ENCODE peak calls at places on chromosomes 2 and 18, in seven cellular contexts. P is HAP-1; M is fibroblast of lung; R is naive thymus-derived CD4-positive, alpha-beta T cell; B is GM23248; K is DND-41; X is tibial artery. J is an unnamed sample.

GRCh38 chr2:17795309-17795708 is 21.0 kb upstream of the MSGN1 start:
- DNase-seq in P (no peak), M (no peak), R (no peak), B (no peak), K (no peak), X (no peak), J (no peak)

GRCh38 chr2:104855174-104856085 is 1.5 kb downstream of the POU3F3 start:
- DNase-seq in P (peak; percentile 49), M (no peak), R (no peak), B (no peak), K (no peak), X (no peak), J (no peak)

GRCh38 chr2:206443735-206444527 is 599 bp downstream of the ADAM23 start:
- DNase-seq in P (peak; percentile 38), M (peak; percentile 25), R (peak; percentile 19), B (peak; percentile 78), K (no peak), X (no peak), J (no peak)

GRCh38 chr2:10094271-10094814 is 14.1 kb upstream of the CYS1 start:
- DNase-seq in P (peak; percentile 23), M (no peak), R (no peak), B (no peak), K (no peak), X (no peak), J (no peak)

GRCh38 chr2:85792783-85793441 is 39.1 kb downstream of the ATOH8 start:
- DNase-seq in P (no peak), M (peak; percentile 92), R (no peak), B (peak; percentile 82), K (no peak), X (peak; percentile 46), J (peak; percentile 53)

GRCh38 chr18:49073431-49073830 is 122.7 kb upstream of the SMAD7 start:
- DNase-seq in P (no peak), M (no peak), R (no peak), B (no peak), K (no peak), X (no peak), J (no peak)

GRCh38 chr2:30030361-30030760 is 109.0 kb upstream of the ALK start:
- DNase-seq in P (no peak), M (no peak), R (no peak), B (no peak), K (no peak), X (no peak), J (no peak)

GRCh38 chr2:7829241-7829640 is 852.6 kb upstream of the ID2 start:
- DNase-seq in P (no peak), M (no peak), R (no peak), B (peak; percentile 28), K (no peak), X (no peak), J (no peak)

GRCh38 chr2:11546072-11546471 is 12.2 kb downstream of the GREB1 start:
- DNase-seq in P (no peak), M (no peak), R (no peak), B (no peak), K (no peak), X (no peak), J (no peak)

GRCh38 chr18:75915941-75916640 is 488.6 kb upstream of the SMIM21 start:
- DNase-seq in P (peak; percentile 8), M (no peak), R (no peak), B (no peak), K (no peak), X (no peak), J (peak; percentile 79)

GRCh38 chr18:21342372-21342771 is 100.3 kb downstream of the GREB1L start:
- DNase-seq in P (peak; percentile 54), M (no peak), R (no peak), B (no peak), K (no peak), X (no peak), J (no peak)

GRCh38 chr2:168915433-168916328 is 14.6 kb downstream of the G6PC2 start:
- DNase-seq in P (no peak), M (no peak), R (no peak), B (no peak), K (no peak), X (no peak), J (no peak)

GRCh38 chr2:36134281-36134680 is 221.3 kb upstream of the CRIM1 start:
- DNase-seq in P (no peak), M (no peak), R (no peak), B (no peak), K (no peak), X (no peak), J (no peak)

GRCh38 chr2:36137612-36138011 is 218.0 kb upstream of the CRIM1 start:
- DNase-seq in P (no peak), M (no peak), R (no peak), B (no peak), K (peak; percentile 11), X (no peak), J (no peak)
- H3K4me3 ChIP-seq in P (no peak overlapping the region), M (no peak overlapping the region), R (no peak overlapping the region), B (no peak overlapping the region), K (no peak overlapping the region), X (no peak overlapping the region), J (no peak overlapping the region)

GRCh38 chr2:3267869-3268704 is 109.5 kb downstream of the EIPR1 start:
- DNase-seq in P (no peak), M (no peak), R (no peak), B (no peak), K (no peak), X (no peak), J (no peak)

GRCh38 chr2:3267549-3267867 is 110.1 kb downstream of the EIPR1 start:
- DNase-seq in P (no peak), M (no peak), R (no peak), B (no peak), K (no peak), X (no peak), J (no peak)

GRCh38 chr2:3268705-3269029 is 109.0 kb downstream of the EIPR1 start:
- DNase-seq in P (no peak), M (no peak), R (no peak), B (no peak), K (no peak), X (no peak), J (no peak)

GRCh38 chr2:3269425-3270094 is 108.1 kb downstream of the EIPR1 start:
- DNase-seq in P (no peak), M (no peak), R (no peak), B (no peak), K (no peak), X (no peak), J (peak; percentile 71)

DNA sequence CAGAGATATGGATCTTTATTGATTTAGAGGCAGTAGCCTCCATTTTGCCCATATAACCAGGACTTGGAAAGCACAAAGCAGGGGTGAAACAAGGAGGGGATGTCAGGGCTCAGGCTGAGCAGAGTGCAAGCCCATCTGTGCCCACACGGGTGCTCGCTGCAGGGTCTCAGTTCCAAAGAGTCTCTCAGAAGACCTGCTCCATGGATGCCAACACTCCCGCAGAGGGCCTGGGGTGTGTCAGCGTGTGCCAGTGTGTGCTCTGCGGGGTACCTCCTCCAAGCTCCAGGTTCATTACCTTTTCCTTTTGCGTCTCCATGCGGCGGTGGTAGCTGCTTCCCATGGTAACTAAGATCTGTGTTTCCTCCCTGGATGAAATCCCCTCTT is 107.5 kb downstream of the EIPR1 start:
- DNase-seq in P (no peak), M (no peak), R (no peak), B (no peak), K (no peak), X (no peak), J (no peak)
- H3K9me3 ChIP-seq in P (no peaks in the 10 kb centered on the region), M (no peaks in the 10 kb centered on the region), R (no peaks in the 10 kb centered on the region), B (no peaks in the 10 kb centered on the region), K (peaks cover 3% of the 10 kb centered on the region), X (no peaks in the 10 kb centered on the region), J (no peaks in the 10 kb centered on the region)

GRCh38 chr2:185268651-185269050 is 470.0 kb upstream of the FSIP2 start:
- DNase-seq in P (no peak), M (no peak), R (no peak), B (no peak), K (no peak), X (no peak), J (no peak)
- H3K27me3 ChIP-seq in P (no peaks in the 10 kb centered on the region), M (no peaks in the 10 kb centered on the region), R (no peaks in the 10 kb centered on the region), B (no peaks in the 10 kb centered on the region), K (no peaks in the 10 kb centered on the region), X (no peaks in the 10 kb centered on the region), J (no peaks in the 10 kb centered on the region)

GRCh38 chr2:95075440-95075885 is 46.1 kb downstream of the MRPS5 start:
- DNase-seq in P (no peak), M (no peak), R (no peak), B (no peak), K (peak; percentile 45), X (no peak), J (no peak)

GRCh38 chr2:95079455-95079776 is 42.2 kb downstream of the MRPS5 start:
- DNase-seq in P (peak; percentile 23), M (no peak), R (no peak), B (no peak), K (no peak), X (no peak), J (no peak)

GRCh38 chr2:95076705-95077520 is 44.7 kb downstream of the MRPS5 start:
- DNase-seq in P (peak; percentile 92), M (peak; percentile 36), R (peak; percentile 92), B (peak; percentile 68), K (peak; percentile 93), X (peak; percentile 58), J (peak; percentile 75)

GRCh38 chr2:95077893-95078603 is 43.6 kb downstream of the MRPS5 start:
- DNase-seq in P (peak; percentile 23), M (no peak), R (no peak), B (no peak), K (no peak), X (no peak), J (no peak)

DNA sequence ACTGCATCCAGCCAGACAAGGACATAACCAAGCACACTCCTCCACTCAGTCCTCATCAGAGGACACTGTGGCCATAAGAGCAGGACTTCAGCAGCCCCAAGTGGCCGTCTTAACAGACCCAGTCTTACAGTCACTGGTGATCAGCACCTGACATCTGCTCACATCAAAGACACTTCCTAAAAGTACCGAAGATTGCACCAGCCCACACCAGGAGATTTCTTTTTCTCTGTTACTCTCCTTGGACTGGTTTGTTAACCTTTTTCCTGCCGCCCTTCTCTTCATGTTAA is 44.1 kb downstream of the MRPS5 start:
- DNase-seq in P (no peak), M (peak; percentile 23), R (no peak), B (no peak), K (peak; percentile 20), X (no peak), J (no peak)
- H3K4me3 ChIP-seq in P (no peak overlapping the region), M (no peak overlapping the region), R (peak overlapping the region; percentile 90), B (no peak overlapping the region), K (peak overlapping the region; percentile 59), X (no peak overlapping the region), J (no peak overlapping the region)

J was measured in aorta.